ENCODE peak calls at places on chromosomes 6 and 20, in ten cellular contexts. S is K562; X is activated CD8-positive, alpha-beta memory T cell treated with anti-CD3 and anti-CD28 coated beads, Interleukin-2, amount 10 ng/mL, durations not matched to agents 7 days and 5 days; Y is stimulated activated naive CD8-positive, alpha-beta T cell treated with anti-CD3 and anti-CD28 coated beads, Interleukin-15, amount 100 ng/mL, for 72 hours; D is left cardiac atrium; L is PC-3; N is activated T-cell treated with anti-CD3 and anti-CD28 coated beads, Interleukin-2, amount 50 U/mL, for 72 hours; O is effector memory CD8-positive, alpha-beta T cell; J is activated CD8-positive, alpha-beta T cell treated with anti-CD3 and anti-CD28 coated beads for 36 hours; T is lower lobe of right lung. Z is an unnamed sample.

GRCh38 chr20:35174458-35175216 is 2.8 kb downstream of the PROCR start:
- ATAC-seq in X (no peak), J (no peak), S (peak), L (no peak), Y (no peak), O (no peak), D (peak), T (no peak), N (no peak), Z (no peak)

GRCh38 chr6:96811136-96811535 is 26.1 kb downstream of the GPR63 start:
- ATAC-seq in Y (no peak), X (no peak), L (no peak), J (no peak), N (no peak), O (no peak), T (no peak), S (no peak), D (no peak), Z (no peak)

GRCh38 chr6:150189176-150189575 is 46.3 kb downstream of the PPP1R14C start:
- ATAC-seq in D (no peak), N (no peak), S (no peak), O (no peak), T (no peak), J (no peak), L (no peak), Y (no peak), X (no peak), Z (no peak)

GRCh38 chr6:138944412-138944811 is 43.6 kb downstream of the REPS1 start:
- ATAC-seq in T (no peak), D (no peak), J (peak), L (peak), N (no peak), O (peak), X (no peak), Y (peak), S (peak), Z (no peak)

GRCh38 chr6:157233686-157234085 is 89.6 kb downstream of the TMEM242 start:
- ATAC-seq in X (no peak), Y (no peak), S (no peak), D (no peak), T (no peak), J (no peak), O (no peak), N (no peak), L (no peak), Z (no peak)

GRCh38 chr6:132456700-132457143 is 55.4 kb upstream of the MOXD1 start:
- ATAC-seq in L (no peak), T (peak), Y (peak), J (no peak), X (peak), N (no peak), S (peak), O (no peak), D (peak), Z (peak)

GRCh38 chr6:148884461-148884860 is 137.6 kb downstream of the UST start:
- ATAC-seq in X (peak), O (no peak), Y (no peak), T (no peak), N (peak), J (no peak), S (no peak), D (no peak), L (no peak), Z (no peak)

GRCh38 chr20:45611054-45611453 is 18.5 kb upstream of the WFDC10A start:
- ATAC-seq in T (peak), D (no peak), J (peak), N (peak), S (peak), X (no peak), O (no peak), L (peak), Y (peak), Z (no peak)

GRCh38 chr6:128696651-128697391 is 176.4 kb upstream of the PTPRK start:
- ATAC-seq in N (no peak), L (peak), O (no peak), X (no peak), D (no peak), S (no peak), Y (no peak), T (no peak), J (no peak), Z (peak)

GRCh38 chr6:187252-187840 is 104.9 kb upstream of the DUSP22 start:
- ATAC-seq in S (no peak), X (no peak), D (no peak), N (no peak), T (peak), O (no peak), Y (no peak), L (no peak), J (no peak), Z (no peak)

GRCh38 chr6:62102387-62102786 is 183.6 kb downstream of the KHDRBS2 start:
- ATAC-seq in T (no peak), S (no peak), X (no peak), L (no peak), Y (no peak), O (no peak), N (no peak), D (no peak), J (no peak), Z (no peak)

GRCh38 chr6:119533603-119534279 is 184.2 kb upstream of the MAN1A1 start:
- ATAC-seq in T (no peak), D (peak), Y (peak), L (peak), O (no peak), J (peak), S (no peak), N (peak), X (peak), Z (peak)

GRCh38 chr6:55957961-55958422 is 82.6 kb upstream of the BMP5 start:
- ATAC-seq in D (peak), Y (no peak), J (no peak), L (no peak), O (no peak), X (no peak), T (no peak), N (no peak), S (no peak), Z (no peak)

GRCh38 chr6:157143885-157144795 is 179.2 kb downstream of the TMEM242 start:
- ATAC-seq in L (no peak), O (no peak), J (no peak), S (no peak), Y (no peak), D (peak), N (no peak), T (no peak), X (peak), Z (no peak)

GRCh38 chr20:8223096-8223870 is 91.2 kb downstream of the PLCB1 start:
- ATAC-seq in S (no peak), N (no peak), O (no peak), T (no peak), J (no peak), X (no peak), D (no peak), Y (no peak), L (peak), Z (no peak)

GRCh38 chr20:46541229-46541935 is 9.1 kb downstream of the OCSTAMP start:
- ATAC-seq in D (no peak), S (no peak), J (no peak), T (no peak), Y (no peak), L (no peak), N (no peak), O (no peak), X (no peak), Z (no peak)